ENCODE peak calls at places on chromosomes 13 and 19, in six cellular contexts. L is MM.1S, C is AG04450, Y is fibroblast of the aortic adventitia, E is upper lobe of right lung, A is lung. J is an unnamed sample.

GRCh38 chr19:32916969-32917611 is 47.5 kb upstream of the SLC7A9 start:
- DNase-seq in A (no peak), L (no peak), Y (no peak), E (no peak), C (no peak), J (no peak)

GRCh38 chr13:50290186-50290585 is 274.9 kb downstream of the KCNRG start:
- DNase-seq in L (no peak), E (no peak), A (no peak), C (no peak), Y (no peak), J (no peak)

GRCh38 chr13:26964278-26965057 is 203.9 kb upstream of the GPR12 start:
- DNase-seq in E (no peak), Y (peak), L (no peak), C (no peak), A (peak), J (no peak)

GRCh38 chr13:27822873-27823311 is 30.6 kb downstream of the GSX1 start:
- DNase-seq in E (no peak), A (no peak), L (no peak), Y (peak), C (no peak), J (no peak)

GRCh38 chr13:112722433-112723250 is 32.8 kb downstream of the ATP11A start:
- DNase-seq in Y (peak), C (peak), E (peak), A (peak), L (no peak), J (peak)

GRCh38 chr19:41159861-41160260 is 33.2 kb upstream of the CYP2S1 start:
- DNase-seq in C (no peak), A (no peak), L (no peak), E (no peak), Y (peak), J (no peak)

GRCh38 chr13:76903544-76904162 is 17.4 kb upstream of the KCTD12 start:
- DNase-seq in E (no peak), C (peak), A (peak), L (peak), Y (peak), J (no peak)

GRCh38 chr19:51626675-51627074 is 3.5 kb downstream of the SIGLEC5 start:
- DNase-seq in Y (no peak), E (no peak), A (no peak), C (no peak), L (no peak), J (no peak)

GRCh38 chr13:22596157-22596863 is 584.5 kb upstream of the SGCG start:
- DNase-seq in A (no peak), L (no peak), C (no peak), E (no peak), Y (peak), J (no peak)

GRCh38 chr13:77386880-77387606 is 60.1 kb upstream of the MYCBP2 start:
- DNase-seq in Y (peak), L (no peak), A (no peak), C (no peak), E (no peak), J (peak)

GRCh38 chr19:17513801-17514200 is 2.4 kb downstream of the PGLS start:
- DNase-seq in C (no peak), Y (no peak), L (no peak), A (no peak), E (no peak), J (no peak)

GRCh38 chr19:12603714-12604113 is 6.9 kb downstream of the ZNF490 start:
- DNase-seq in L (peak), A (no peak), E (no peak), Y (no peak), C (no peak), J (no peak)

GRCh38 chr13:94033830-94034642 is 445.4 kb downstream of the DCT start:
- DNase-seq in L (no peak), A (no peak), C (no peak), Y (no peak), E (no peak), J (no peak)

GRCh38 chr13:79285159-79285558 is 120.9 kb downstream of the RBM26 start:
- DNase-seq in A (no peak), L (no peak), Y (no peak), E (no peak), C (no peak), J (no peak)

GRCh38 chr19:28615966-28616365 is 597.0 kb downstream of the UQCRFS1 start:
- DNase-seq in C (no peak), L (no peak), E (no peak), Y (no peak), A (no peak), J (no peak)

GRCh38 chr13:75946746-75947397 is 310.7 kb downstream of the LMO7 start:
- DNase-seq in Y (no peak), E (no peak), A (no peak), L (no peak), C (no peak), J (no peak)

GRCh38 chr19:1236566-1236965 is 1.2 kb downstream of the CBARP start:
- DNase-seq in C (no peak), E (no peak), A (no peak), L (no peak), Y (no peak), J (no peak)

GRCh38 chr19:13031917-13032623 is 36.8 kb downstream of the NFIX start:
- DNase-seq in E (no peak), L (no peak), A (no peak), C (no peak), Y (peak), J (no peak)

GRCh38 chr19:48741222-48741999 is 1.0 kb upstream of the RASIP1 start:
- DNase-seq in C (no peak), A (no peak), Y (no peak), E (peak), L (no peak), J (no peak)

DNA sequence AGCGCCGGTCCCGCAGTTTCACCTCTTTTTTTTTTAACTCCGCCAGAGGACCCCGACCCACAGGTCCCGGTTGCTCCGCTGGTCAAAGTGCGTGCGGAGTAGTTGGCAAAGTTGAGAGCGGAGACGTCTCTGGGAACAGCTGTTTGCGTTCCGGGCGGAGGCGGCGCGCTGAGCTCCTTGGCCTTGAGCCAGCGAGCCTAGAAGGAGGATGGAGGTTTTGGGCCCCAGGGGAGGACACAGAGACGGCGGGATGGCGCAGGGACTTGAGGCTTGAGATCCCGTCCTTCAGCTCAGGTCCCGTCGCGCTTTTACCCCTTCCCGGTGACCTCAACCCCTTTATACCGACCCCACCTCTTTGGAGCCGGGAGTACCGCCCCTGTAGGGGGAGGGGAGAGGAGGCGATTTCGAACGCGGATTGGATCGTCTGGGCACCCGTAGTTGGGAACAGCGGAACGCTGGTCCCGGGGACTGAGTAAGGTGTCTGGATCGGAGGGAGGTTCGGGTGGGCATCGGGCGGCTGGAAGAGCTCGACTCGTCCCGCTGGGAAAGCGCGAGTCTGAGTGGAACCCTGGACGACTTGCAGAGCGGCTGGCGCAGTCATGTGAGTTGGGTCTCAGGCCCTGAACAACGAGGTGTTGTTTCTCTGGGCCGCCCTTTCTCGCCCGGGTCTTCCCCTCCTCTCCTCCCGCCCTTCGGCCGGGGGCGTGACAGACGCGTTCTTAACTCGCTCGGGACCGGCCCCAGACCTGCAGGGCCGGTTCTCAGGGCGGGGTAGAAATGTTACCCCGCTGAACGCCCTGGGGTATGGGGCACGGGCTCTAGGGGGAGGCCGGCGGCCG is at the start of gene WBP4:
- DNase-seq in A (peak), E (peak), C (peak), L (peak), Y (peak), J (peak)
- TF ChIP-seq CTCF in A (no peak), E (peak), C (peak), L (no peak), Y (peak), J (peak)

DNA sequence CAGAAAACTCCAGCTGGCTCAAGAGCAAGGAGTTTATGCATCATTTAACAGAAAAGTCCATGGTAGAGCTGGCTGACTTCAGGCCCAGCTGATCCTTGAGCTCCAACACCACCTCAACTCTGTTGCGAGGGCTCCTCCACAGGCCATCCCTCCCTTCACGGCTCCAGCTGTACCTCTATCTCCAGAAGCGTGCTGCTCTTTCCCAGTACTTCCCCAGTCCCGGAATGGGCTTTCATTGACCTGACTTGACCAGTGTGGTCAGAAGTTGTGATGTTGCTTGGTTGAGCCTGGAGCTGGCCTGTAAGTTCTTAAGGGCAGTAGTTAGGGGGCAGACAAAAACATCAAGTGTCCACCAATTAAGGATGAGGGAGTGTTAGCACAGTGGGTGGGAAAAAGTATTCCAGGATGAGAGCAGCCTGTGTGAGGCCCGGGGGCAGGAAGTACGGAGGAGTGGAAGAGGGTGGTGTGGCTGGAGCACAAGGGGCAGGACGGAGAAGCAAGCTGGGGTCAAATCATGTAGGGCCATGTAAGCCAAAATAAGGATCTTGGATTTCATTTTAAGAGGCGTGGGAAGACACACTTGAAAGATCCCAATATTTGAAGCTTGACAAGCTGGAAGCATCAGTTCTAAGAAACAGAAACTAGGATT is 24.0 kb downstream of the SKA3 start:
- DNase-seq in E (no peak), L (no peak), Y (no peak), A (no peak), C (no peak), J (no peak)
- H3K4me3 ChIP-seq in E (no peak), L (no peak), Y (no peak), A (no peak), C (no peak), J (no peak)

DNA sequence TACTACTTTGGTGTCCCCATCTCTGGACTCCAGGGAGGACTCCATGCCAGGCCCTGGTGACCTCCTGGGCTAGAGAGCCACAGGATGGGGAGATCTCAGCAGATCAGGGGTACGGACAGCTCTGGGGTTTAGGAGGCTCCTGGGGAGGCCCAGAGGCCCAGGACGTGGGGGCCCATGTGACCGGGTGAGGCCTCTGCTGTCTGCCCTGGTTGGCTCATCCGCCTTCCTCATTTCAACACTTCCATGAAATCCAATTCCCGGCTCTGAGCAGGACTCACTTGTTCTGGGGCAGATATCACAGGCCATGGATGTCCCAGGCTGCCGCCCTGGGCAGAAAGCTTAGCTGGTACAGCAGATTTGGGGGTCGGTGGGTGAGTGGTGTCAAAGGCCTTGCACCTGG is 1.1 kb upstream of the PRAM1 start:
- DNase-seq in C (no peak), A (no peak), Y (no peak), L (no peak), E (no peak), J (no peak)
- TF ChIP-seq CTCF in C (no peak), A (no peak), Y (no peak), L (no peak), E (no peak), J (no peak)

GRCh38 chr19:11364935-11365334 is 9.5 kb upstream of the SWSAP1 start:
- DNase-seq in Y (no peak), C (no peak), A (no peak), E (no peak), L (no peak), J (no peak)

GRCh38 chr19:11361771-11362731 is 6.8 kb downstream of the PLPPR2 start:
- DNase-seq in A (no peak), L (no peak), C (no peak), Y (no peak), E (no peak), J (no peak)

GRCh38 chr19:11364296-11364904 is 9.2 kb downstream of the PLPPR2 start:
- DNase-seq in Y (no peak), C (no peak), A (no peak), L (no peak), E (no peak), J (no peak)

GRCh38 chr19:11363881-11364280 is 8.6 kb downstream of the PLPPR2 start:
- DNase-seq in E (no peak), Y (no peak), C (no peak), A (no peak), L (no peak), J (no peak)

DNA sequence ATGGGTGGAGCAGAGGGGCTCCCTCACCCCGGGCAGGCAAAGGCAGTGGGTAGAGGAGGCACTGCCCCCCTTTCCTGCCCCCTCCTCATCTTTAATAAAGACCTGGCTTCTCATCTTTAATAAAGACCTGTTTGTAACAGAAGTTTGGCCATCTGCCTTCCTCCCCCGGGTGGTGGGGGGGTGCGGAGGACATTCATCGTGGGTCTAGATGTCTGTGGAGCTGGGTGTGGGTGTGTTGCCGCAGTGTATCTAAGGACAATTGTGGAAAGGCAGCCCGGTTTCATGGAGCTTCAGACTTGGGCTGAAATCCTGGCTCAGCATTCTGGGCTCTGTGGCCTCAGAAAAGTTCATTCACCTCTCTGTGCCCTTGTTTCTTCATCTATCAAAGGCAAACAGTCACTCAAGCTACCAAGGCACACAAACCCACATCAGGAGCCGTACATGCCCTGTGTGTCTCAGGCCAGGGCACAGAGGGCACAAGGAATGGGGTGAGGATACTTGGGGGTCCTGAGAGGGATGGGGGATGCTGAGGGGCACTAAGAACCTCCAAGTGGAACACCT is 8.8 kb upstream of the SWSAP1 start:
- DNase-seq in E (no peak), L (no peak), C (no peak), A (no peak), Y (no peak), J (no peak)
- H3K4me3 ChIP-seq in E (no peak), L (no peak), C (no peak), A (no peak), Y (no peak), J (no peak)

GRCh38 chr13:68923995-68924394 is 1183.6 kb upstream of the ATXN8OS start:
- DNase-seq in L (no peak), Y (no peak), E (no peak), C (no peak), A (no peak), J (no peak)

GRCh38 chr13:68929055-68929454 is 1178.6 kb upstream of the ATXN8OS start:
- DNase-seq in Y (no peak), A (no peak), L (no peak), C (no peak), E (no peak), J (no peak)

GRCh38 chr13:68927387-68928026 is 1180.1 kb upstream of the ATXN8OS start:
- DNase-seq in E (no peak), L (peak), C (no peak), Y (no peak), A (no peak), J (no peak)
- TF ChIP-seq CTCF in E (no peak), L (peak), C (no peak), Y (no peak), A (no peak), J (peak)

DNA sequence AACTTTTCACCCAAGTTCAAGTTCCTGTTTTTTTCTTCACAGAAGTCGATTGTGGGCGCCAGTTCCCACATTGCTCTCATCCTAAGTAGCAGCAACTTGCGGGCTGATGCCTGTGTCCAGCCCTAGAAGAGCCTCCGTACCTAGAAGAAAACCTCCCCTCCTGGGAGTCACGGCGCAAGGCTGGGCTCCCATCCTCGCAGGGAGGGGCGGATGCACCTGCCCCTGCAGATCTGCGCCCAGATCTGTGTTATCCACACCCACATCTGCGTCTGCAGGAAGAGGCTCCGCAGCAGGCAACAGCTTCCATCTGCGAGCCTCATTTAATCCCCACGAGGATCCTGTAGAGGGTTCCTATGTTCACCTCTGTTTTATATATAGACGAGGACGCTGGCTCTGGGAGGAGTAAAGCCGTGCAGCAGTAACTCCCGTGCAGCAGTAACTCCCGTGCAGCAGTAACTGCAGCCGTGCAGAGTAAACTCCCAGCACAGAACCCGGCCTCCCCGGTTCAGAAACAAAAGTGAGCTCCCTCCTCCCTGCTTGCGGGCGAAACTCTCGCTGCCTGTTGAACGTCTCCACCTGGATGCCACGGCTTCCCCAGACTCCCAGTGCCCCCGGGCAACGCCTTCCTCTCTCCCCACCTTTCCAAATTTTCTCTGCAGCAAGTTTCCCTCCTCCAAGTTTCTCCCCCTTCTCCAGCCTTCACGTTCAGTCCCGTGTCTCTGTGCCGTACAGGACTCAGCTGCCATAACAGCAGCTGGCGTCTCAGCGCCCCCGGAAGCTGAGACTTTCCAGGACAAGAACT is 23.5 kb upstream of the LAIR1 start:
- DNase-seq in L (peak), A (no peak), C (no peak), Y (no peak), E (peak), J (no peak)
- H3K4me3 ChIP-seq in L (peak), A (no peak), C (peak), Y (peak), E (peak), J (peak)